ENCODE peak calls at places on chromosomes 6 and 20, in ten cellular contexts. One of them, this sample, is unnamed. For H3K27me3, the result is how much of the 10 kb centered on the place peaks cover.

GRCh38 chr6:34179106-34179720 is 33.3 kb upstream of the GRM4 start:
- DNase-seq in endodermal cell: peak
- DNase-seq in testis: no peak
- DNase-seq in astrocyte: no peak
- DNase-seq in left ventricle myocardium inferior: no peak
- DNase-seq in fibroblast of lung: no peak
- DNase-seq in Peyer's patch: no peak
- DNase-seq in tibial artery: no peak
- DNase-seq in mammary epithelial cell: no peak
- DNase-seq in GM23338: peak
- DNase-seq in this sample: no peak

GRCh38 chr6:12068899-12069557 is 56.9 kb downstream of the HIVEP1 start:
- DNase-seq in endodermal cell: no peak
- DNase-seq in testis: no peak
- DNase-seq in astrocyte: no peak
- DNase-seq in left ventricle myocardium inferior: no peak
- DNase-seq in fibroblast of lung: no peak
- DNase-seq in Peyer's patch: no peak
- DNase-seq in tibial artery: no peak
- DNase-seq in mammary epithelial cell: no peak
- DNase-seq in GM23338: no peak
- DNase-seq in this sample: no peak

GRCh38 chr20:62935204-62935967 is 2.6 kb upstream of the GID8 start:
- DNase-seq in endodermal cell: no peak
- DNase-seq in testis: no peak
- DNase-seq in astrocyte: no peak
- DNase-seq in left ventricle myocardium inferior: no peak
- DNase-seq in fibroblast of lung: no peak
- DNase-seq in Peyer's patch: no peak
- DNase-seq in tibial artery: no peak
- DNase-seq in mammary epithelial cell: no peak
- DNase-seq in GM23338: no peak
- DNase-seq in this sample: no peak

GRCh38 chr6:119174879-119175817 is 96.7 kb upstream of the FAM184A start:
- DNase-seq in endodermal cell: no peak
- DNase-seq in testis: no peak
- DNase-seq in astrocyte: peak
- DNase-seq in left ventricle myocardium inferior: no peak
- DNase-seq in fibroblast of lung: peak
- DNase-seq in Peyer's patch: no peak
- DNase-seq in tibial artery: no peak
- DNase-seq in mammary epithelial cell: no peak
- DNase-seq in GM23338: no peak
- DNase-seq in this sample: no peak

GRCh38 chr6:79649016-79649415 is 17.9 kb downstream of the SH3BGRL2 start:
- DNase-seq in endodermal cell: no peak
- DNase-seq in testis: no peak
- DNase-seq in astrocyte: peak
- DNase-seq in left ventricle myocardium inferior: no peak
- DNase-seq in fibroblast of lung: no peak
- DNase-seq in Peyer's patch: no peak
- DNase-seq in tibial artery: no peak
- DNase-seq in mammary epithelial cell: no peak
- DNase-seq in GM23338: no peak
- DNase-seq in this sample: no peak

GRCh38 chr6:98716341-98716740 is 118.0 kb upstream of the POU3F2 start:
- DNase-seq in endodermal cell: peak
- DNase-seq in testis: no peak
- DNase-seq in astrocyte: no peak
- DNase-seq in left ventricle myocardium inferior: no peak
- DNase-seq in fibroblast of lung: no peak
- DNase-seq in Peyer's patch: no peak
- DNase-seq in tibial artery: no peak
- DNase-seq in mammary epithelial cell: no peak
- DNase-seq in GM23338: peak
- DNase-seq in this sample: no peak

GRCh38 chr6:1787894-1788293 is 178.2 kb downstream of the FOXC1 start:
- DNase-seq in endodermal cell: no peak
- DNase-seq in testis: no peak
- DNase-seq in astrocyte: peak
- DNase-seq in left ventricle myocardium inferior: no peak
- DNase-seq in fibroblast of lung: peak
- DNase-seq in Peyer's patch: no peak
- DNase-seq in tibial artery: peak
- DNase-seq in mammary epithelial cell: peak
- DNase-seq in GM23338: no peak
- DNase-seq in this sample: no peak

GRCh38 chr6:11241793-11242201 is 9.3 kb upstream of the NEDD9 start:
- DNase-seq in endodermal cell: peak
- DNase-seq in testis: peak
- DNase-seq in astrocyte: peak
- DNase-seq in left ventricle myocardium inferior: peak
- DNase-seq in fibroblast of lung: peak
- DNase-seq in Peyer's patch: no peak
- DNase-seq in tibial artery: peak
- DNase-seq in mammary epithelial cell: no peak
- DNase-seq in GM23338: peak
- DNase-seq in this sample: no peak

GRCh38 chr20:25389858-25390537 is 637 bp downstream of the ABHD12 start:
- DNase-seq in endodermal cell: peak
- DNase-seq in testis: peak
- DNase-seq in astrocyte: no peak
- DNase-seq in left ventricle myocardium inferior: peak
- DNase-seq in fibroblast of lung: no peak
- DNase-seq in Peyer's patch: peak
- DNase-seq in tibial artery: no peak
- DNase-seq in mammary epithelial cell: no peak
- DNase-seq in GM23338: peak
- DNase-seq in this sample: no peak

GRCh38 chr20:25394276-25394675 is 3.6 kb upstream of the ABHD12 start:
- DNase-seq in endodermal cell: peak
- DNase-seq in testis: no peak
- DNase-seq in astrocyte: no peak
- DNase-seq in left ventricle myocardium inferior: no peak
- DNase-seq in fibroblast of lung: no peak
- DNase-seq in Peyer's patch: no peak
- DNase-seq in tibial artery: no peak
- DNase-seq in mammary epithelial cell: no peak
- DNase-seq in GM23338: no peak
- DNase-seq in this sample: no peak

GRCh38 chr20:25389381-25389857 is 1.2 kb downstream of the ABHD12 start:
- DNase-seq in endodermal cell: no peak
- DNase-seq in testis: no peak
- DNase-seq in astrocyte: peak
- DNase-seq in left ventricle myocardium inferior: no peak
- DNase-seq in fibroblast of lung: peak
- DNase-seq in Peyer's patch: no peak
- DNase-seq in tibial artery: no peak
- DNase-seq in mammary epithelial cell: peak
- DNase-seq in GM23338: peak
- DNase-seq in this sample: no peak

GRCh38 chr20:25394996-25395395 is 4.4 kb upstream of the ABHD12 start:
- DNase-seq in endodermal cell: no peak
- DNase-seq in testis: no peak
- DNase-seq in astrocyte: no peak
- DNase-seq in left ventricle myocardium inferior: no peak
- DNase-seq in fibroblast of lung: no peak
- DNase-seq in Peyer's patch: no peak
- DNase-seq in tibial artery: no peak
- DNase-seq in mammary epithelial cell: no peak
- DNase-seq in GM23338: no peak
- DNase-seq in this sample: no peak

DNA sequence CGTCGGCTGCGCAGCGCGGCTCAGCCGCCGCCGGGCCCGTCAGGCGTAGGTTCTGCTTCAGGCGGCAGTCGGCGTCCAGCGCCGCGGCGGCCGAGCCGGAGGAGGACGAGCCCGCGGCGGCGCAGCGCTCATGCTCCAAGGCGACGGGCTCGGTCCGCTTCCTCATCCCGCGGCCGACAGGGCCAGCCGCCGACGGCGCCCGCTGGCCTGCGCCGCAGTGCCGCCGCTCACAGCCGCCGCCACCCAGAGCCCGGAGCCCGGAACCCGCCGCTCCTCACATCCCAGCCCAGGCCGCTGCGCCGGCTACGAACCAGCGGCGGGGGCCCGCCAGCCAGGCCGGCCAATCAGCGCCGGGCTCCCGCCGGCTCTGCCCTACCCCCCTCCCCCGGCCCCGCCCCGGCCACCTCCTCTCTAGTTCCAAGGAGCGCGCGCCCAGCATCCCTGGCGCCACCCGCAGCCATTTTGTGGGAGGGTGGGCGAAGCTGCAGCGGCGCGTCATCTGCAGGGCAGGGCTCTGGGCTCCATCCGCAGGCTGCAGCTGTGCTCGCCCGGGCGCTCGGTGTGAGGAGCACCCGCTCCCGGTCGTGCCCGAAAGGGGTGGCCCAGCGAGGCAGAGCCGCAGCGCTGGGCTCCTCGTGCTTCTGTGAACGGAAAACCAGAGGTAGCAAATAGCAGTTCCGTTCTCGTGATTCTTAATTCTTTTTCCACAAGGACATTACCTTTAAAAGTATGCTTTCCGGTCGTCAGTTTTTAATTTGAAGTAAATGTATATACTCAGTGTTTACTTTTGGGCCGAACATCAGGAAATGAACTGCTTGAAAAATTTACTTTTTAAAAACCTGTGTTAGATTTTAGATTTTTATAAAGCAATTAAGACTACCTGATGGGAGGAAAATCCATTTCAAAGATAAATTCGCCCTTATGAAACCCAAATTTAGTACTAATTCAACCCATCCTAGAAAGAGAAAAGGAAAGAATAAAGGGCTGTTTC is at the start of gene ABHD12:
- DNase-seq in endodermal cell: peak
- DNase-seq in testis: peak
- DNase-seq in astrocyte: peak
- DNase-seq in left ventricle myocardium inferior: peak
- DNase-seq in fibroblast of lung: peak
- DNase-seq in Peyer's patch: peak
- DNase-seq in tibial artery: peak
- DNase-seq in mammary epithelial cell: peak
- DNase-seq in GM23338: peak
- DNase-seq in this sample: peak
- TF ChIP-seq CTCF in endodermal cell: no peak
- TF ChIP-seq CTCF in testis: no peak
- TF ChIP-seq CTCF in astrocyte: no peak
- TF ChIP-seq CTCF in left ventricle myocardium inferior: no peak
- TF ChIP-seq CTCF in fibroblast of lung: no peak
- TF ChIP-seq CTCF in Peyer's patch: no peak
- TF ChIP-seq CTCF in tibial artery: no peak
- TF ChIP-seq CTCF in mammary epithelial cell: no peak
- TF ChIP-seq CTCF in GM23338: no peak
- TF ChIP-seq CTCF in this sample: peak

DNA sequence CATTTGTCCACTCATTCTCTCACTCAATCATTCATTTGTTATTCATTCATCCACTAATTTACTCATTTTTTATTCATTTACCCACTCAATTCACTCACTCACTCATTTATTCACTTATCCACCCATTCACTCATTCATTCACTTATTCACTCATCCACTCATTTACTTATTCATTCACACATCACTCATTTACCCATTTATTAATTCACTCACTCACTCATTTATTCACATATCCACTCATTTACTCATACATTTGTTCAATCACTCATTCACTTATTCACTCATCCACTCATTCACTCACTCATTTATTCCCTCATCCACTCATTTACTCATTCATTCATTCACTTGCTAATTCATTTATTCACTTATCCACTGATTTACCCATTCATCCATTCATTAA is 129.1 kb downstream of the TTLL2 start:
- DNase-seq in endodermal cell: no peak
- DNase-seq in testis: no peak
- DNase-seq in astrocyte: no peak
- DNase-seq in left ventricle myocardium inferior: no peak
- DNase-seq in fibroblast of lung: no peak
- DNase-seq in Peyer's patch: no peak
- DNase-seq in tibial artery: no peak
- DNase-seq in mammary epithelial cell: no peak
- DNase-seq in GM23338: no peak
- DNase-seq in this sample: no peak
- H3K4me3 ChIP-seq in endodermal cell: no peak
- H3K4me3 ChIP-seq in testis: no peak
- H3K4me3 ChIP-seq in astrocyte: no peak
- H3K4me3 ChIP-seq in left ventricle myocardium inferior: no peak
- H3K4me3 ChIP-seq in fibroblast of lung: no peak
- H3K4me3 ChIP-seq in Peyer's patch: no peak
- H3K4me3 ChIP-seq in tibial artery: no peak
- H3K4me3 ChIP-seq in mammary epithelial cell: no peak
- H3K4me3 ChIP-seq in GM23338: no peak
- H3K4me3 ChIP-seq in this sample: no peak

DNA sequence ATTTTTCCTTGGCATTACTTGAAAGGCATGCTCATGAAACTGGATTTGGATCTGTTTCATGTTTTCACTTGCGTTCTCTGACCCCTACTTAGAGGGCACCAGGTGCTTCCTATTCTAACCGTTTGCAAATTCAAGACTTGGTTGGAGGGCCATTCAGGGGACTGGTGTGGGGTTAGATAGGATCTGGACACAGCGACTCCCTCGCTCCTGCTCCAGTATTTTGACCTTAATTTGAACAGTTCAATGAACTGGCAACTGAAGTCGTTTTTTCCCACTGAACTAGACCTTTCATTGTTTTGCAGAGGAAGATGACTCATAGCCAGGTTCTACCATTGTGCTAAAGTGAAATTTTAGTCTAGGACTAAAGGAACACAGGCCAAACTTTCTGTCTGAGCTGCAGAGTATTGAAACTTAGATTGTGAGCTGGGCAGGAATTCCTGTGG is 64.6 kb downstream of the UTRN start:
- DNase-seq in endodermal cell: no peak
- DNase-seq in testis: no peak
- DNase-seq in astrocyte: peak
- DNase-seq in left ventricle myocardium inferior: no peak
- DNase-seq in fibroblast of lung: peak
- DNase-seq in Peyer's patch: no peak
- DNase-seq in tibial artery: no peak
- DNase-seq in mammary epithelial cell: peak
- DNase-seq in GM23338: no peak
- DNase-seq in this sample: no peak
- H3K27me3 ChIP-seq in endodermal cell: under half
- H3K27me3 ChIP-seq in testis: under half
- H3K27me3 ChIP-seq in astrocyte: under half
- H3K27me3 ChIP-seq in left ventricle myocardium inferior: under half
- H3K27me3 ChIP-seq in fibroblast of lung: under half
- H3K27me3 ChIP-seq in Peyer's patch: under half
- H3K27me3 ChIP-seq in tibial artery: under half
- H3K27me3 ChIP-seq in mammary epithelial cell: under half
- H3K27me3 ChIP-seq in GM23338: under half
- H3K27me3 ChIP-seq in this sample: under half

DNA sequence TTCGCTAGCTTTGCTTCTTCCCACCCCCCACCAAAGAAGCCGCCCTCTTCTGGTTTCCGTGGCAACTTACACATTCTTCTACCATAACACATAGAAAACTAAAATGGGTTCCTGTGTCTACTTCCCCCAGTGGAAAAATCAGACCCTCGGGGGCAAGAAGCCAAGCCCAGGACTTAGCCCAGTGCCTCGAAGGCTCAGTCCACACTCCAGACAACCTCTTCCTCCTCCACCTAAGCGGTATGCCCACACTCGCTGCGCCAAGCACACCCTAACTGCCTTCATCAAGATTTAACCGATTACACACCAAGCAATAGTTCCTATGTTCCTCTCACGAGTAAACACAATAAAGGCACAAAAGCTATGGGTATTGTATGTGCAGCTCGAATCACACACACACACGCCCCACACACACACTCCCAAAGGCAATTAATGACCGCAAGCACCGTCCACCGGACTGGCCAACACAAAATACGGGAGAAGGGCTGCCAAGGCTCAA is 537 bp downstream of the PPIL4 start:
- DNase-seq in endodermal cell: peak
- DNase-seq in testis: peak
- DNase-seq in astrocyte: peak
- DNase-seq in left ventricle myocardium inferior: peak
- DNase-seq in fibroblast of lung: peak
- DNase-seq in Peyer's patch: no peak
- DNase-seq in tibial artery: no peak
- DNase-seq in mammary epithelial cell: no peak
- DNase-seq in GM23338: peak
- DNase-seq in this sample: no peak
- TF ChIP-seq CTCF in endodermal cell: no peak
- TF ChIP-seq CTCF in testis: peak
- TF ChIP-seq CTCF in astrocyte: peak
- TF ChIP-seq CTCF in left ventricle myocardium inferior: no peak
- TF ChIP-seq CTCF in fibroblast of lung: peak
- TF ChIP-seq CTCF in Peyer's patch: no peak
- TF ChIP-seq CTCF in tibial artery: no peak
- TF ChIP-seq CTCF in mammary epithelial cell: no peak
- TF ChIP-seq CTCF in GM23338: no peak
- TF ChIP-seq CTCF in this sample: peak